ENCODE peak calls at places on chromosomes 6 and 20, in nine cellular contexts. One of them, this sample, is unnamed.

GRCh38 chr6:146498309-146498708 is 45.3 kb upstream of the RAB32 start:
- DNase-seq in HCEC 1CT: no peak
- DNase-seq in AG08395: no peak
- DNase-seq in naive thymus-derived CD8-positive, alpha-beta T cell: no peak
- DNase-seq in stimulated activated CD4-positive, alpha-beta T cell treated with anti-CD3 and anti-CD28 coated beads, Interleukin-12 subunit alpha, Interleukin-12 subunit beta, amount 100 ng/mL, for 4 hours: no peak
- DNase-seq in PC-9: no peak
- DNase-seq in iPS-NIHi11: no peak
- DNase-seq in occipital lobe: no peak
- DNase-seq in GM13977: no peak
- DNase-seq in this sample: no peak

GRCh38 chr20:54477134-54477533 is 1.7 kb downstream of the DOK5 start:
- DNase-seq in PC-9: no peak
- DNase-seq in stimulated activated CD4-positive, alpha-beta T cell treated with anti-CD3 and anti-CD28 coated beads, Interleukin-12 subunit alpha, Interleukin-12 subunit beta, amount 100 ng/mL, for 4 hours: no peak
- DNase-seq in GM13977: no peak
- DNase-seq in occipital lobe: no peak
- DNase-seq in iPS-NIHi11: no peak
- DNase-seq in HCEC 1CT: no peak
- DNase-seq in AG08395: no peak
- DNase-seq in naive thymus-derived CD8-positive, alpha-beta T cell: no peak
- DNase-seq in this sample: no peak

GRCh38 chr20:24584538-24585356 is 115.3 kb downstream of the SYNDIG1 start:
- DNase-seq in PC-9: no peak
- DNase-seq in naive thymus-derived CD8-positive, alpha-beta T cell: no peak
- DNase-seq in AG08395: peak
- DNase-seq in iPS-NIHi11: no peak
- DNase-seq in occipital lobe: no peak
- DNase-seq in stimulated activated CD4-positive, alpha-beta T cell treated with anti-CD3 and anti-CD28 coated beads, Interleukin-12 subunit alpha, Interleukin-12 subunit beta, amount 100 ng/mL, for 4 hours: no peak
- DNase-seq in GM13977: no peak
- DNase-seq in HCEC 1CT: no peak
- DNase-seq in this sample: no peak

GRCh38 chr6:163347021-163347446 is 67.5 kb upstream of the QKI start:
- DNase-seq in PC-9: no peak
- DNase-seq in HCEC 1CT: no peak
- DNase-seq in iPS-NIHi11: no peak
- DNase-seq in naive thymus-derived CD8-positive, alpha-beta T cell: no peak
- DNase-seq in GM13977: no peak
- DNase-seq in AG08395: no peak
- DNase-seq in occipital lobe: no peak
- DNase-seq in stimulated activated CD4-positive, alpha-beta T cell treated with anti-CD3 and anti-CD28 coated beads, Interleukin-12 subunit alpha, Interleukin-12 subunit beta, amount 100 ng/mL, for 4 hours: no peak
- DNase-seq in this sample: no peak

GRCh38 chr6:19812512-19813119 is 24.6 kb upstream of the ID4 start:
- DNase-seq in iPS-NIHi11: peak
- DNase-seq in PC-9: no peak
- DNase-seq in GM13977: no peak
- DNase-seq in naive thymus-derived CD8-positive, alpha-beta T cell: no peak
- DNase-seq in HCEC 1CT: peak
- DNase-seq in AG08395: peak
- DNase-seq in occipital lobe: no peak
- DNase-seq in stimulated activated CD4-positive, alpha-beta T cell treated with anti-CD3 and anti-CD28 coated beads, Interleukin-12 subunit alpha, Interleukin-12 subunit beta, amount 100 ng/mL, for 4 hours: no peak
- DNase-seq in this sample: no peak

GRCh38 chr6:100726741-100727140 is 154.4 kb downstream of the ASCC3 start:
- DNase-seq in HCEC 1CT: no peak
- DNase-seq in iPS-NIHi11: no peak
- DNase-seq in GM13977: no peak
- DNase-seq in AG08395: peak
- DNase-seq in stimulated activated CD4-positive, alpha-beta T cell treated with anti-CD3 and anti-CD28 coated beads, Interleukin-12 subunit alpha, Interleukin-12 subunit beta, amount 100 ng/mL, for 4 hours: no peak
- DNase-seq in naive thymus-derived CD8-positive, alpha-beta T cell: no peak
- DNase-seq in PC-9: no peak
- DNase-seq in occipital lobe: no peak
- DNase-seq in this sample: no peak

GRCh38 chr20:33276303-33277113 is 6.5 kb upstream of the BPIFB1 start:
- DNase-seq in AG08395: no peak
- DNase-seq in GM13977: peak
- DNase-seq in occipital lobe: no peak
- DNase-seq in stimulated activated CD4-positive, alpha-beta T cell treated with anti-CD3 and anti-CD28 coated beads, Interleukin-12 subunit alpha, Interleukin-12 subunit beta, amount 100 ng/mL, for 4 hours: no peak
- DNase-seq in iPS-NIHi11: no peak
- DNase-seq in naive thymus-derived CD8-positive, alpha-beta T cell: no peak
- DNase-seq in HCEC 1CT: no peak
- DNase-seq in PC-9: no peak
- DNase-seq in this sample: no peak

GRCh38 chr6:36115412-36115811 is 14.9 kb upstream of the MAPK13 start:
- DNase-seq in PC-9: no peak
- DNase-seq in HCEC 1CT: no peak
- DNase-seq in occipital lobe: no peak
- DNase-seq in iPS-NIHi11: no peak
- DNase-seq in stimulated activated CD4-positive, alpha-beta T cell treated with anti-CD3 and anti-CD28 coated beads, Interleukin-12 subunit alpha, Interleukin-12 subunit beta, amount 100 ng/mL, for 4 hours: no peak
- DNase-seq in GM13977: no peak
- DNase-seq in naive thymus-derived CD8-positive, alpha-beta T cell: no peak
- DNase-seq in AG08395: no peak
- DNase-seq in this sample: no peak

GRCh38 chr6:33375143-33375649 is 16.4 kb upstream of the KIFC1 start:
- DNase-seq in iPS-NIHi11: no peak
- DNase-seq in occipital lobe: no peak
- DNase-seq in PC-9: peak
- DNase-seq in stimulated activated CD4-positive, alpha-beta T cell treated with anti-CD3 and anti-CD28 coated beads, Interleukin-12 subunit alpha, Interleukin-12 subunit beta, amount 100 ng/mL, for 4 hours: no peak
- DNase-seq in HCEC 1CT: peak
- DNase-seq in naive thymus-derived CD8-positive, alpha-beta T cell: no peak
- DNase-seq in GM13977: no peak
- DNase-seq in AG08395: peak
- DNase-seq in this sample: no peak

GRCh38 chr20:62214067-62214466 is 6.0 kb downstream of the HRH3 start:
- DNase-seq in occipital lobe: no peak
- DNase-seq in HCEC 1CT: no peak
- DNase-seq in AG08395: no peak
- DNase-seq in PC-9: no peak
- DNase-seq in naive thymus-derived CD8-positive, alpha-beta T cell: no peak
- DNase-seq in stimulated activated CD4-positive, alpha-beta T cell treated with anti-CD3 and anti-CD28 coated beads, Interleukin-12 subunit alpha, Interleukin-12 subunit beta, amount 100 ng/mL, for 4 hours: no peak
- DNase-seq in iPS-NIHi11: no peak
- DNase-seq in GM13977: no peak
- DNase-seq in this sample: no peak

GRCh38 chr6:80217799-80218198 is 111.3 kb downstream of the BCKDHB start:
- DNase-seq in PC-9: no peak
- DNase-seq in GM13977: no peak
- DNase-seq in occipital lobe: no peak
- DNase-seq in naive thymus-derived CD8-positive, alpha-beta T cell: no peak
- DNase-seq in HCEC 1CT: no peak
- DNase-seq in AG08395: peak
- DNase-seq in stimulated activated CD4-positive, alpha-beta T cell treated with anti-CD3 and anti-CD28 coated beads, Interleukin-12 subunit alpha, Interleukin-12 subunit beta, amount 100 ng/mL, for 4 hours: no peak
- DNase-seq in iPS-NIHi11: no peak
- DNase-seq in this sample: no peak

GRCh38 chr6:81171991-81172740 is 580.3 kb downstream of the TENT5A start:
- DNase-seq in occipital lobe: peak
- DNase-seq in iPS-NIHi11: no peak
- DNase-seq in PC-9: no peak
- DNase-seq in AG08395: peak
- DNase-seq in HCEC 1CT: peak
- DNase-seq in naive thymus-derived CD8-positive, alpha-beta T cell: no peak
- DNase-seq in stimulated activated CD4-positive, alpha-beta T cell treated with anti-CD3 and anti-CD28 coated beads, Interleukin-12 subunit alpha, Interleukin-12 subunit beta, amount 100 ng/mL, for 4 hours: no peak
- DNase-seq in GM13977: no peak
- DNase-seq in this sample: no peak

GRCh38 chr6:27791182-27791939 is 120.8 kb downstream of the OR2B2 start:
- DNase-seq in naive thymus-derived CD8-positive, alpha-beta T cell: no peak
- DNase-seq in PC-9: peak
- DNase-seq in AG08395: peak
- DNase-seq in GM13977: peak
- DNase-seq in HCEC 1CT: peak
- DNase-seq in stimulated activated CD4-positive, alpha-beta T cell treated with anti-CD3 and anti-CD28 coated beads, Interleukin-12 subunit alpha, Interleukin-12 subunit beta, amount 100 ng/mL, for 4 hours: no peak
- DNase-seq in occipital lobe: peak
- DNase-seq in iPS-NIHi11: peak
- DNase-seq in this sample: no peak

GRCh38 chr6:147586044-147586443 is 77.6 kb downstream of the SAMD5 start:
- DNase-seq in stimulated activated CD4-positive, alpha-beta T cell treated with anti-CD3 and anti-CD28 coated beads, Interleukin-12 subunit alpha, Interleukin-12 subunit beta, amount 100 ng/mL, for 4 hours: no peak
- DNase-seq in occipital lobe: no peak
- DNase-seq in naive thymus-derived CD8-positive, alpha-beta T cell: no peak
- DNase-seq in PC-9: no peak
- DNase-seq in HCEC 1CT: no peak
- DNase-seq in GM13977: no peak
- DNase-seq in iPS-NIHi11: no peak
- DNase-seq in AG08395: no peak
- DNase-seq in this sample: no peak

GRCh38 chr6:37279366-37280134 is 21.6 kb upstream of the TMEM217 start:
- DNase-seq in GM13977: no peak
- DNase-seq in PC-9: peak
- DNase-seq in HCEC 1CT: peak
- DNase-seq in occipital lobe: no peak
- DNase-seq in stimulated activated CD4-positive, alpha-beta T cell treated with anti-CD3 and anti-CD28 coated beads, Interleukin-12 subunit alpha, Interleukin-12 subunit beta, amount 100 ng/mL, for 4 hours: no peak
- DNase-seq in iPS-NIHi11: no peak
- DNase-seq in AG08395: peak
- DNase-seq in naive thymus-derived CD8-positive, alpha-beta T cell: no peak
- DNase-seq in this sample: no peak

GRCh38 chr6:143023695-143024094 is 37.0 kb upstream of the AIG1 start:
- DNase-seq in stimulated activated CD4-positive, alpha-beta T cell treated with anti-CD3 and anti-CD28 coated beads, Interleukin-12 subunit alpha, Interleukin-12 subunit beta, amount 100 ng/mL, for 4 hours: no peak
- DNase-seq in iPS-NIHi11: no peak
- DNase-seq in HCEC 1CT: no peak
- DNase-seq in GM13977: no peak
- DNase-seq in naive thymus-derived CD8-positive, alpha-beta T cell: no peak
- DNase-seq in PC-9: no peak
- DNase-seq in occipital lobe: no peak
- DNase-seq in AG08395: no peak
- DNase-seq in this sample: no peak

GRCh38 chr6:169556758-169557505 is 144.9 kb downstream of the WDR27 start:
- DNase-seq in occipital lobe: no peak
- DNase-seq in HCEC 1CT: no peak
- DNase-seq in naive thymus-derived CD8-positive, alpha-beta T cell: peak
- DNase-seq in iPS-NIHi11: no peak
- DNase-seq in PC-9: no peak
- DNase-seq in stimulated activated CD4-positive, alpha-beta T cell treated with anti-CD3 and anti-CD28 coated beads, Interleukin-12 subunit alpha, Interleukin-12 subunit beta, amount 100 ng/mL, for 4 hours: peak
- DNase-seq in GM13977: peak
- DNase-seq in AG08395: no peak
- DNase-seq in this sample: no peak

This sample was measured in naive thymus-derived CD4-positive, alpha-beta T cell.